ENCODE peak calls at places on chromosome 21, in seven cellular contexts. N is mesendoderm, R is IMR-90, W is neuronal stem cell, H is H9, A is H1, I is mesenchymal stem cell. Z is an unnamed sample.

GRCh38 chr21:39788383-39788782 is 43.4 kb downstream of the IGSF5 start:
- DNase-seq in H (peak; percentile 86), N (peak; percentile 86), R (peak; percentile 12), A (peak; percentile 65), W (peak; percentile 77), I (peak; percentile 9), Z (peak; percentile 96)

GRCh38 chr21:42980959-42981523 is 6.7 kb downstream of the PKNOX1 start:
- DNase-seq in W (no peak), I (no peak), A (no peak), N (no peak), H (no peak), R (no peak), Z (no peak)

GRCh38 chr21:43191521-43191920 is 22.7 kb downstream of the CRYAA start:
- DNase-seq in A (no peak), R (no peak), W (no peak), I (no peak), H (peak; percentile 23), N (no peak), Z (no peak)

GRCh38 chr21:44756416-44757185 is 45.0 kb downstream of the UBE2G2 start:
- DNase-seq in N (no peak), R (no peak), A (no peak), H (peak; percentile 19), W (no peak), I (no peak), Z (no peak)

GRCh38 chr21:44869860-44870747 is 3.4 kb downstream of the PTTG1IP start:
- DNase-seq in H (peak; percentile 64), A (no peak), I (peak; percentile 97), N (peak; percentile 94), R (peak; percentile 96), W (no peak), Z (peak; percentile 94)

GRCh38 chr21:46151989-46152938 is 3.1 kb downstream of the FTCD start:
- DNase-seq in R (no peak), A (peak; percentile 46), H (peak; percentile 24), I (no peak), N (no peak), W (no peak), Z (no peak)

GRCh38 chr21:45863751-45864150 is 117.8 kb upstream of the COL6A1 start:
- DNase-seq in H (no peak), W (no peak), A (no peak), N (no peak), R (no peak), I (no peak), Z (no peak)

GRCh38 chr21:43600642-43601397 is 58.5 kb downstream of the HSF2BP start:
- DNase-seq in I (peak; percentile 91), W (no peak), N (no peak), H (no peak), A (no peak), R (peak; percentile 95), Z (peak; percentile 87)

GRCh38 chr21:27424601-27425000 is 457.7 kb upstream of the ADAMTS5 start:
- DNase-seq in A (no peak), I (peak; percentile 45), N (no peak), H (no peak), R (peak; percentile 34), W (no peak), Z (peak; percentile 90)

GRCh38 chr21:39336457-39337008 is 12.4 kb downstream of the HMGN1 start:
- DNase-seq in I (no peak), W (no peak), A (no peak), N (no peak), R (no peak), H (no peak), Z (peak; percentile 7)

GRCh38 chr21:45074818-45075605 is 632 bp downstream of the ADARB1 start:
- DNase-seq in I (peak; percentile 59), A (peak; percentile 67), N (peak; percentile 52), R (no peak), H (peak; percentile 50), W (peak; percentile 39), Z (peak; percentile 63)

GRCh38 chr21:17759546-17760178 is 59.5 kb downstream of the C21orf91 start:
- DNase-seq in W (no peak), R (no peak), A (no peak), I (peak; percentile 63), N (no peak), H (no peak), Z (no peak)

GRCh38 chr21:17753736-17754135 is 65.4 kb downstream of the C21orf91 start:
- DNase-seq in I (no peak), N (no peak), R (no peak), W (no peak), H (no peak), A (no peak), Z (peak; percentile 83)

GRCh38 chr21:17752171-17752570 is 67.0 kb downstream of the C21orf91 start:
- DNase-seq in H (no peak), R (no peak), W (no peak), N (no peak), A (no peak), I (no peak), Z (no peak)

GRCh38 chr21:17758703-17759102 is 60.5 kb downstream of the C21orf91 start:
- DNase-seq in A (no peak), I (peak; percentile 76), N (no peak), H (no peak), W (no peak), R (no peak), Z (peak; percentile 14)

GRCh38 chr21:17757671-17758070 is 61.5 kb downstream of the C21orf91 start:
- DNase-seq in A (no peak), R (no peak), H (no peak), W (no peak), I (no peak), N (no peak), Z (no peak)
- H2BK5ac ChIP-seq in A (no peak overlapping the region), R (no peak overlapping the region), H (no peak overlapping the region), W (no peak overlapping the region), I (no peak overlapping the region), N (no peak overlapping the region), Z (no peak overlapping the region)

DNA sequence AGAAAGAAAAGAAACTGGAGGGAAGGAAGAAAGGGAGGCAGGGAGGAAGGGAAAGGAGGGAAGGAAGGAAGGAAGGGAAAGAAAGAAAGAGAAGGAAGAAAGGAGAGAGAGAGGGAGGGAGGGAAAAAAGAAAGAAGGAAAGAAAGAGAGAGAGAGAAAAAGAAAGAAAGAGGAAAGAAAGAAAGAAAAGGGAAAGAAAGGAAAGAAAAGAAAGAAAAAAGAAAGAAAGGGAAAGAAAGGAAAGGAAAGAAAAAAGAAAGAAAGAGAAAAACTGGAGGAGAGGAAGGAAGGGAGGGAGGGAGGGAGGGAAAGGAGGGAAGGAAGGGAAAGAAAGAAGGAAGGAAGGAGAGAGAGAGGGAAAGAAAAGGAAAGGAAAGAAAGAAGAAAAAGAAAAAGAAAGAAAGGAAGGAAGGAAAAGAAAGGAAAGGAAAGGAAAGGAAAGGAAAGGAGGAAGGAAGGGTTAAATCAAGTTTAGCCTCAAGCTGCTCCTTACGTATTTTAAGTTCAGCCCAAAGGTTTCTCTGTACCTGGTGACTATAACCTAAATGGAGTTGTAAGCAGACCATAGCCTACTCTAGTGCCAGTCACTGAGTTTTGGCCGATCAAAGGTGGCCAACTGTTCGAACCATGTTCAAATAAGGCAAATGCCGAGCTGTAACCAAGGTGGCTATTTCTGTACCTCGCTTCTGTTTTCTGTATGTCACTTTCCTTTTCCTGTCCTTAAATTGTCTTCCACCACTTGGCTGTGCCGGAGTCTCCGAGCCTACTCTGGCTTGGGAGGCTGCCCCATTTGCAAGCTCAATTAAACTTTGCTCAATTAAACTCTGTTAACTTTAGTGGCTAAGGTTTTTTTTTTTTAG is 37.8 kb upstream of the TMPRSS2 start:
- DNase-seq in R (no peak), W (no peak), I (no peak), N (no peak), A (no peak), H (no peak), Z (no peak)
- H3K27me3 ChIP-seq in R (peaks cover 19% of the 10 kb centered on the region), W (no peaks in the 10 kb centered on the region), I (peaks cover 19% of the 10 kb centered on the region), N (no peaks in the 10 kb centered on the region), A (no peaks in the 10 kb centered on the region), H (no peaks in the 10 kb centered on the region), Z (no peaks in the 10 kb centered on the region)

GRCh38 chr21:36126621-36127110 is 8.2 kb upstream of the CBR3 start:
- DNase-seq in H (peak; percentile 11), A (no peak), I (no peak), W (no peak), N (no peak), R (no peak), Z (no peak)
- H3K4me2 ChIP-seq in H (no peak overlapping the region), A (no peak overlapping the region), I (no peak overlapping the region), W (no peak overlapping the region), N (no peak overlapping the region), R (no peak overlapping the region), Z (no peak overlapping the region)

GRCh38 chr21:41600116-41600515 is 92.2 kb upstream of the TMPRSS2 start:
- DNase-seq in I (no peak), N (no peak), R (no peak), A (no peak), W (no peak), H (no peak), Z (no peak)
- H2BK5ac ChIP-seq in I (no peak overlapping the region), N (no peak overlapping the region), R (no peak overlapping the region), A (no peak overlapping the region), W (no peak overlapping the region), H (no peak overlapping the region), Z (no peak overlapping the region)

GRCh38 chr21:34740198-34740597 is 71.4 kb downstream of the CLIC6 start:
- DNase-seq in R (no peak), W (no peak), N (no peak), I (no peak), H (no peak), A (no peak), Z (no peak)

GRCh38 chr21:34745557-34746255 is 76.9 kb downstream of the CLIC6 start:
- DNase-seq in N (peak; percentile 98), A (peak; percentile 70), R (peak; percentile 86), I (peak; percentile 86), W (peak; percentile 80), H (peak; percentile 86), Z (peak; percentile 69)

GRCh38 chr21:34743831-34744230 is 75.0 kb downstream of the CLIC6 start:
- DNase-seq in W (no peak), A (no peak), H (no peak), R (peak; percentile 76), N (no peak), I (no peak), Z (no peak)

GRCh38 chr21:34744801-34745200 is 76.0 kb downstream of the CLIC6 start:
- DNase-seq in A (no peak), R (no peak), N (no peak), W (no peak), H (no peak), I (no peak), Z (no peak)

GRCh38 chr21:34743285-34743684 is 74.5 kb downstream of the CLIC6 start:
- DNase-seq in W (no peak), I (no peak), N (no peak), R (no peak), A (no peak), H (no peak), Z (no peak)
- H3K27me3 ChIP-seq in W (no peaks in the 10 kb centered on the region), I (peaks cover 16% of the 10 kb centered on the region), N (no peaks in the 10 kb centered on the region), R (peaks cover 5% of the 10 kb centered on the region), A (no peaks in the 10 kb centered on the region), H (no peaks in the 10 kb centered on the region), Z (no peaks in the 10 kb centered on the region)

DNA sequence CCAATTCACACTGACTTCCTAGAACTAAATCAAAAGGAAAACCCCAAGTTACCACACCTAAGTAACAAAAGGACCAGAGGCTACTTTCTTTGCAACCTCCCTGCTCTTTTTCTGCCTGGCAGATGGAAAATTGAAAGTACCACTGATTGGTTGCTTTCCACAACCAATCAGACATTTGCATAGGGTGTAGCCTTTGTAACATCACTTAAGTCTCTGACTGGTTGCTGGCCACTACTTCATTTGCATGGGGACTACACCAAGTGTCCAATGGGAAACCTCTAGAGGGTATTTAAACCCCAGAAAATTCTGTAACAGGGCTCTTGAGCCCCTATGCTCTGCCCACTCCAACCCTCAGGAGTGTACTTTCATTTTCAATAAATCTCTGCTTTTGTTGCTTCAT is 365.0 kb downstream of the LTN1 start:
- DNase-seq in N (no peak), W (no peak), A (no peak), H (no peak), I (no peak), R (no peak), Z (no peak)
- H3K4me2 ChIP-seq in N (no peak overlapping the region), W (no peak overlapping the region), A (no peak overlapping the region), H (no peak overlapping the region), I (no peak overlapping the region), R (no peak overlapping the region), Z (no peak overlapping the region)

GRCh38 chr21:15079276-15079675 is 14.5 kb upstream of the NRIP1 start:
- DNase-seq in W (no peak), A (no peak), H (no peak), N (no peak), I (no peak), R (no peak), Z (no peak)
- H2BK5ac ChIP-seq in W (no peak overlapping the region), A (no peak overlapping the region), H (no peak overlapping the region), N (no peak overlapping the region), I (no peak overlapping the region), R (no peak overlapping the region), Z (no peak overlapping the region)

Z was measured in trophoblast cell.